ENCODE peak calls at places on chromosomes 6 and 20, in five cellular contexts. One of them, this sample, is unnamed.

GRCh38 chr20:61663521-61664425 is 401.9 kb downstream of the TAF4 start:
- DNase-seq in NCI-H1930: no peak
- DNase-seq in HS-27A: no peak
- DNase-seq in activated CD4-positive, CD25-positive, alpha-beta regulatory T cell treated with anti-CD3 and anti-CD28 coated beads, Interleukin-2, amount 50 U/mL, for 72 hours: no peak
- DNase-seq in HFFc6: no peak
- DNase-seq in this sample: no peak

GRCh38 chr6:151254451-151255081 is 14.8 kb downstream of the AKAP12 start:
- DNase-seq in NCI-H1930: no peak
- DNase-seq in HS-27A: peak
- DNase-seq in activated CD4-positive, CD25-positive, alpha-beta regulatory T cell treated with anti-CD3 and anti-CD28 coated beads, Interleukin-2, amount 50 U/mL, for 72 hours: no peak
- DNase-seq in HFFc6: peak
- DNase-seq in this sample: peak

GRCh38 chr20:43379239-43379917 is 78.3 kb upstream of the SRSF6 start:
- DNase-seq in NCI-H1930: no peak
- DNase-seq in HS-27A: peak
- DNase-seq in activated CD4-positive, CD25-positive, alpha-beta regulatory T cell treated with anti-CD3 and anti-CD28 coated beads, Interleukin-2, amount 50 U/mL, for 72 hours: no peak
- DNase-seq in HFFc6: peak
- DNase-seq in this sample: peak

GRCh38 chr20:51456511-51457280 is 85.8 kb downstream of the NFATC2 start:
- DNase-seq in NCI-H1930: no peak
- DNase-seq in HS-27A: peak
- DNase-seq in activated CD4-positive, CD25-positive, alpha-beta regulatory T cell treated with anti-CD3 and anti-CD28 coated beads, Interleukin-2, amount 50 U/mL, for 72 hours: no peak
- DNase-seq in HFFc6: peak
- DNase-seq in this sample: peak

GRCh38 chr20:47088339-47088738 is 193.7 kb downstream of the EYA2 start:
- DNase-seq in NCI-H1930: no peak
- DNase-seq in HS-27A: no peak
- DNase-seq in activated CD4-positive, CD25-positive, alpha-beta regulatory T cell treated with anti-CD3 and anti-CD28 coated beads, Interleukin-2, amount 50 U/mL, for 72 hours: no peak
- DNase-seq in HFFc6: no peak
- DNase-seq in this sample: no peak

GRCh38 chr6:7784248-7784647 is 58.3 kb downstream of the BMP6 start:
- DNase-seq in NCI-H1930: no peak
- DNase-seq in HS-27A: no peak
- DNase-seq in activated CD4-positive, CD25-positive, alpha-beta regulatory T cell treated with anti-CD3 and anti-CD28 coated beads, Interleukin-2, amount 50 U/mL, for 72 hours: no peak
- DNase-seq in HFFc6: no peak
- DNase-seq in this sample: no peak

GRCh38 chr6:18186033-18186432 is 30.8 kb downstream of the KDM1B start:
- DNase-seq in NCI-H1930: no peak
- DNase-seq in HS-27A: no peak
- DNase-seq in activated CD4-positive, CD25-positive, alpha-beta regulatory T cell treated with anti-CD3 and anti-CD28 coated beads, Interleukin-2, amount 50 U/mL, for 72 hours: no peak
- DNase-seq in HFFc6: no peak
- DNase-seq in this sample: no peak

GRCh38 chr20:61569836-61570235 is 317.8 kb downstream of the CDH4 start:
- DNase-seq in NCI-H1930: no peak
- DNase-seq in HS-27A: no peak
- DNase-seq in activated CD4-positive, CD25-positive, alpha-beta regulatory T cell treated with anti-CD3 and anti-CD28 coated beads, Interleukin-2, amount 50 U/mL, for 72 hours: no peak
- DNase-seq in HFFc6: no peak
- DNase-seq in this sample: no peak

GRCh38 chr6:133241088-133241900 is at the start of gene EYA4:
- DNase-seq in NCI-H1930: peak
- DNase-seq in HS-27A: no peak
- DNase-seq in activated CD4-positive, CD25-positive, alpha-beta regulatory T cell treated with anti-CD3 and anti-CD28 coated beads, Interleukin-2, amount 50 U/mL, for 72 hours: no peak
- DNase-seq in HFFc6: no peak
- DNase-seq in this sample: peak

GRCh38 chr6:2119275-2119674 is 126.1 kb downstream of the GMDS start:
- DNase-seq in NCI-H1930: no peak
- DNase-seq in HS-27A: no peak
- DNase-seq in activated CD4-positive, CD25-positive, alpha-beta regulatory T cell treated with anti-CD3 and anti-CD28 coated beads, Interleukin-2, amount 50 U/mL, for 72 hours: no peak
- DNase-seq in HFFc6: no peak
- DNase-seq in this sample: no peak

GRCh38 chr6:156931283-156931682 is 154.1 kb downstream of the ARID1B start:
- DNase-seq in NCI-H1930: no peak
- DNase-seq in HS-27A: no peak
- DNase-seq in activated CD4-positive, CD25-positive, alpha-beta regulatory T cell treated with anti-CD3 and anti-CD28 coated beads, Interleukin-2, amount 50 U/mL, for 72 hours: no peak
- DNase-seq in HFFc6: no peak
- DNase-seq in this sample: no peak

GRCh38 chr20:10864076-10864672 is 190.4 kb upstream of the JAG1 start:
- DNase-seq in NCI-H1930: no peak
- DNase-seq in HS-27A: peak
- DNase-seq in activated CD4-positive, CD25-positive, alpha-beta regulatory T cell treated with anti-CD3 and anti-CD28 coated beads, Interleukin-2, amount 50 U/mL, for 72 hours: no peak
- DNase-seq in HFFc6: no peak
- DNase-seq in this sample: peak

GRCh38 chr6:42644211-42644610 is 78.2 kb downstream of the PRPH2 start:
- DNase-seq in NCI-H1930: no peak
- DNase-seq in HS-27A: no peak
- DNase-seq in activated CD4-positive, CD25-positive, alpha-beta regulatory T cell treated with anti-CD3 and anti-CD28 coated beads, Interleukin-2, amount 50 U/mL, for 72 hours: no peak
- DNase-seq in HFFc6: no peak
- DNase-seq in this sample: no peak

This sample was measured in GM03348.